ENCODE peak calls at places on chromosomes 6 and 20, in nine cellular contexts. J, T, K, N, E, Z, I, R and O are unnamed samples.

GRCh38 chr6:116070990-116071389 is 10.3 kb upstream of the FRK start:
- DNase-seq in R (no peak), Z (no peak), E (no peak), T (no peak), J (no peak), K (no peak), N (no peak), I (no peak), O (no peak)

GRCh38 chr20:53639647-53640440 is 46.2 kb upstream of the ZNF217 start:
- DNase-seq in I (no peak), K (no peak), T (no peak), J (no peak), Z (no peak), R (no peak), E (no peak), N (no peak), O (no peak)

GRCh38 chr6:20511858-20512257 is 22.4 kb upstream of the CDKAL1 start:
- DNase-seq in Z (no peak), E (no peak), I (no peak), T (no peak), N (no peak), J (no peak), R (no peak), K (no peak), O (no peak)

GRCh38 chr6:5967594-5967993 is 39.1 kb downstream of the NRN1 start:
- DNase-seq in K (no peak), E (no peak), Z (no peak), T (peak), J (no peak), N (no peak), I (no peak), R (no peak), O (no peak)

GRCh38 chr6:11429577-11429976 is 108.0 kb upstream of the TMEM170B start:
- DNase-seq in R (no peak), Z (no peak), T (peak), E (no peak), I (no peak), J (no peak), K (no peak), N (no peak), O (no peak)

GRCh38 chr20:58511364-58511763 is 3.8 kb downstream of the APCDD1L start:
- DNase-seq in R (no peak), T (peak), K (no peak), J (no peak), Z (no peak), E (no peak), N (peak), I (no peak), O (no peak)

GRCh38 chr6:69705954-69706353 is 90.9 kb downstream of the LMBRD1 start:
- DNase-seq in I (no peak), R (no peak), T (no peak), E (no peak), K (no peak), J (no peak), N (no peak), Z (no peak), O (no peak)

GRCh38 chr20:44810391-44811149 is at the start of gene RIMS4:
- DNase-seq in T (no peak), E (no peak), J (no peak), Z (no peak), N (no peak), R (no peak), I (no peak), K (no peak), O (no peak)

GRCh38 chr6:1686117-1687098 is 76.7 kb downstream of the FOXC1 start:
- DNase-seq in E (no peak), J (no peak), K (peak), Z (peak), I (no peak), N (peak), T (peak), R (peak), O (no peak)

GRCh38 chr20:50673146-50673830 is 18.1 kb downstream of the RIPOR3 start:
- DNase-seq in R (no peak), J (no peak), T (no peak), N (no peak), I (peak), Z (no peak), E (no peak), K (peak), O (no peak)